ENCODE peak calls at places on chromosome 16, in six cellular contexts. One of them, this sample, is unnamed. For H3K9me3 and H3K4me1, the result is how much of the 10 kb centered on the place peaks cover.

GRCh38 chr16:212999-213398 is 16.2 kb downstream of the LUC7L start:
- DNase-seq in lower lobe of right lung: peak
- DNase-seq in cardiac muscle cell: no peak
- DNase-seq in sigmoid colon: no peak
- DNase-seq in heart right ventricle: no peak
- DNase-seq in tibial nerve: no peak
- DNase-seq in this sample: no peak

GRCh38 chr16:76518791-76519190 is 241.6 kb downstream of the CNTNAP4 start:
- DNase-seq in lower lobe of right lung: no peak
- DNase-seq in cardiac muscle cell: peak
- DNase-seq in sigmoid colon: no peak
- DNase-seq in heart right ventricle: no peak
- DNase-seq in tibial nerve: no peak
- DNase-seq in this sample: no peak

GRCh38 chr16:47470810-47471209 is 9.7 kb downstream of the PHKB start:
- DNase-seq in lower lobe of right lung: no peak
- DNase-seq in cardiac muscle cell: peak
- DNase-seq in sigmoid colon: no peak
- DNase-seq in heart right ventricle: no peak
- DNase-seq in tibial nerve: no peak
- DNase-seq in this sample: no peak

GRCh38 chr16:66560107-66560506 is 6.1 kb upstream of the CMTM1 start:
- DNase-seq in lower lobe of right lung: no peak
- DNase-seq in cardiac muscle cell: no peak
- DNase-seq in sigmoid colon: no peak
- DNase-seq in heart right ventricle: no peak
- DNase-seq in tibial nerve: no peak
- DNase-seq in this sample: no peak

GRCh38 chr16:30166202-30166902 is 17.1 kb upstream of the CORO1A start:
- DNase-seq in lower lobe of right lung: no peak
- DNase-seq in cardiac muscle cell: no peak
- DNase-seq in sigmoid colon: no peak
- DNase-seq in heart right ventricle: no peak
- DNase-seq in tibial nerve: no peak
- DNase-seq in this sample: no peak

GRCh38 chr16:27721548-27722265 is 171.8 kb downstream of the KATNIP start:
- DNase-seq in lower lobe of right lung: no peak
- DNase-seq in cardiac muscle cell: no peak
- DNase-seq in sigmoid colon: peak
- DNase-seq in heart right ventricle: peak
- DNase-seq in tibial nerve: peak
- DNase-seq in this sample: peak

GRCh38 chr16:24700549-24701392 is 28.7 kb upstream of the TNRC6A start:
- DNase-seq in lower lobe of right lung: peak
- DNase-seq in cardiac muscle cell: no peak
- DNase-seq in sigmoid colon: peak
- DNase-seq in heart right ventricle: peak
- DNase-seq in tibial nerve: peak
- DNase-seq in this sample: peak

GRCh38 chr16:76396977-76397376 is 119.8 kb downstream of the CNTNAP4 start:
- DNase-seq in lower lobe of right lung: no peak
- DNase-seq in cardiac muscle cell: no peak
- DNase-seq in sigmoid colon: no peak
- DNase-seq in heart right ventricle: no peak
- DNase-seq in tibial nerve: no peak
- DNase-seq in this sample: no peak

GRCh38 chr16:67179421-67180080 is 4.2 kb downstream of the MATCAP1 start:
- DNase-seq in lower lobe of right lung: no peak
- DNase-seq in cardiac muscle cell: no peak
- DNase-seq in sigmoid colon: no peak
- DNase-seq in heart right ventricle: no peak
- DNase-seq in tibial nerve: no peak
- DNase-seq in this sample: no peak

GRCh38 chr16:47956881-47957280 is 198.9 kb downstream of the ABCC12 start:
- DNase-seq in lower lobe of right lung: no peak
- DNase-seq in cardiac muscle cell: no peak
- DNase-seq in sigmoid colon: no peak
- DNase-seq in heart right ventricle: no peak
- DNase-seq in tibial nerve: no peak
- DNase-seq in this sample: no peak

GRCh38 chr16:75921281-75921680 is 195.0 kb upstream of the CPHXL start:
- DNase-seq in lower lobe of right lung: no peak
- DNase-seq in cardiac muscle cell: no peak
- DNase-seq in sigmoid colon: no peak
- DNase-seq in heart right ventricle: no peak
- DNase-seq in tibial nerve: no peak
- DNase-seq in this sample: no peak

GRCh38 chr16:30984669-30985400 is at the start of gene HSD3B7:
- DNase-seq in lower lobe of right lung: peak
- DNase-seq in cardiac muscle cell: peak
- DNase-seq in sigmoid colon: peak
- DNase-seq in heart right ventricle: peak
- DNase-seq in tibial nerve: peak
- DNase-seq in this sample: peak

GRCh38 chr16:57998992-57999365 is 1.5 kb downstream of the ZNF319 start:
- DNase-seq in lower lobe of right lung: peak
- DNase-seq in cardiac muscle cell: no peak
- DNase-seq in sigmoid colon: no peak
- DNase-seq in heart right ventricle: no peak
- DNase-seq in tibial nerve: no peak
- DNase-seq in this sample: peak

GRCh38 chr16:25135239-25135878 is 23.8 kb downstream of the LCMT1 start:
- DNase-seq in lower lobe of right lung: no peak
- DNase-seq in cardiac muscle cell: no peak
- DNase-seq in sigmoid colon: no peak
- DNase-seq in heart right ventricle: no peak
- DNase-seq in tibial nerve: no peak
- DNase-seq in this sample: no peak

GRCh38 chr16:86575754-86576557 is 2.4 kb upstream of the FOXL1 start:
- DNase-seq in lower lobe of right lung: no peak
- DNase-seq in cardiac muscle cell: peak
- DNase-seq in sigmoid colon: no peak
- DNase-seq in heart right ventricle: peak
- DNase-seq in tibial nerve: peak
- DNase-seq in this sample: peak

DNA sequence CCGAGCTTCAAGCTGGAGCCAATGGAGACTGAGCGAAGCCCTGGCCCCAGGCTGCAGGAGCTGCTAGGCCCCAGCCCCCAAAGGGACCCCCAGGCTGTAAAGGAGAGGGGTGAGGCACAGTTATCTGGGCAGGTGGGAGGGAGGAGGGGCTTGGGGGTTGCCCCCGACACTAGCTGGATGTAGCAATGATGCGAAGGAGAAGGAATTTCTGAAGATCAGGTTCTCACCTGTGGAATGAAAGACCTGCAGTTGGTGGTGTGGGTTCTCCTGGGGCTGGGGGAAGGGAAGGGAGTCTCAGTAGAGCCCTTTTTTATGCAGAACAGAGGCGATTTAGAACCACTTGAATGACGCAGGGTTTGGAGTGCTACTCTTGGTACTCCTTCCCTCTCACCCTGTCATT is 1.8 kb downstream of the ZNF263 start:
- DNase-seq in lower lobe of right lung: no peak
- DNase-seq in cardiac muscle cell: no peak
- DNase-seq in sigmoid colon: no peak
- DNase-seq in heart right ventricle: no peak
- DNase-seq in tibial nerve: no peak
- DNase-seq in this sample: no peak
- H3K9me3 ChIP-seq in lower lobe of right lung: under half
- H3K9me3 ChIP-seq in cardiac muscle cell: under half
- H3K9me3 ChIP-seq in sigmoid colon: under half
- H3K9me3 ChIP-seq in heart right ventricle: half or more
- H3K9me3 ChIP-seq in tibial nerve: under half
- H3K9me3 ChIP-seq in this sample: under half

DNA sequence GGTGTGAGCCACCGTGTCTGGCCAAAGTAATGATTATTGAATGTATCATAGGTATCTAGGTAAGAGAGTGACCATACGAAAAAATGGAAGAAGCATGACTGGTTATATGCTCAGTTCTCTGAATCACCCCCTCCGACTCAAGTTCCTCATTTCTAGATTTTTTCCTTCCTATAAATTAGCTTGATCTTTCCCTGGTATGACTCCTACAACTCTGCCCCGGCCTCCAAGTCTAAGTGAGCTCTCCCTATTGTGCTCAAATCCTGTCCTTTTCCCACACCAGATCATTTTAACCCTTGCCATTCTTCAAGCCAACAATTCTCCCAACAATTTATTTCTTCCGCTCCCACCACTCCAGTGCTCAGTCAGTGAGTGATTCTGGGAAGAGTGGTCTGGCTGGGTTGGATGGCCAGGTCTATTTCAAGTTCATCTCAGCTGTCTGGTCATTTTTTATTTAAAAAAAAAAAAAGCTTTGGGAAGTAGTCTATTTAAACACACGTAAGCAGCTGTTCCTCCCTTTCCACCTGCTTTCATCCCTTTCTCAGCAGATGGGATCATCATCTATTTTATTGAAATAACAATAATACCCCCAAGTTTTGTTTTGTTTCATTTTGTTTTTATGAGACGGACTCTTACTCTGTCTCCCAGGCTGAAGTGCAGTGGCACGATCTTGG is 120.2 kb upstream of the HS3ST2 start:
- DNase-seq in lower lobe of right lung: no peak
- DNase-seq in cardiac muscle cell: no peak
- DNase-seq in sigmoid colon: no peak
- DNase-seq in heart right ventricle: no peak
- DNase-seq in tibial nerve: no peak
- DNase-seq in this sample: no peak
- H3K4me1 ChIP-seq in lower lobe of right lung: under half
- H3K4me1 ChIP-seq in cardiac muscle cell: under half
- H3K4me1 ChIP-seq in sigmoid colon: under half
- H3K4me1 ChIP-seq in heart right ventricle: under half
- H3K4me1 ChIP-seq in tibial nerve: under half
- H3K4me1 ChIP-seq in this sample: under half

DNA sequence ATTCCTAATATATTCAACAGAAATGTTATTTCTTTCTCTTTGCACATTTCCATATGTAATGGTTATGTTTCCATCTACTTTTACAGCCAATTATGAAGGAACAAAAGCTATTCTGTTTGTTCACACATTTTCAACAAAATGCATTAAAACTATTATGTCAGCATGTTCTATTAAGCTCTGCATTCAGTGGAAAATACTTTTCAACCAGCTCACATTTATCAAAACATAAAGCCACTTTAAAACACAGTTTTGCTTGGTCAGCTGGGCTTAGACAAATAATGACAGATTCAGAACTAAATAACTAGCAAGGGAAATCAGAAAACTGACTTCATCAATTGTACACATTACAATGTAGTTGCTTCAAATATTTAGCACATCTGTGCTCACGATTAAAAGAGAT is 6.9 kb downstream of the SALL1 start:
- DNase-seq in lower lobe of right lung: no peak
- DNase-seq in cardiac muscle cell: no peak
- DNase-seq in sigmoid colon: no peak
- DNase-seq in heart right ventricle: no peak
- DNase-seq in tibial nerve: no peak
- DNase-seq in this sample: no peak
- H3K4me3 ChIP-seq in lower lobe of right lung: no peak
- H3K4me3 ChIP-seq in cardiac muscle cell: no peak
- H3K4me3 ChIP-seq in sigmoid colon: no peak
- H3K4me3 ChIP-seq in heart right ventricle: no peak
- H3K4me3 ChIP-seq in tibial nerve: no peak
- H3K4me3 ChIP-seq in this sample: no peak

DNA sequence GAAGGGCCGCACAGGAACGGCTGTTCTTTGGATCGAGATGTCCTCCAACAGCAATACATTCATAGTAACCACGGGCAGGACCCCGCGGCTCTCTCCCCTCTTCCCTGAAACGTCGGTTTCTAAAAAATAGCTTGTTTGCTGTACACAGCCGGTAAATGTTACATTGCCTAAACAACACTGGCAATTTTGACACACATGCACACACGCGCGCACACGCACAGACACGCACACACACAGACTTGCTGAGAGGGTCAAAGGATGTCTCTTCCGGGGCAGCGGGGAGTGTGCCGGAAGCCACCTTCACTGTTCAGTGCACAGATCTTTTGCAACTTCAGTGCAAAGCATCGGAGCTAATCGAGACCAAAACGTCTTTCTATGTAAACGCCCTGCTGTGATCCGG is 35.8 kb downstream of the ZDHHC7 start:
- DNase-seq in lower lobe of right lung: no peak
- DNase-seq in cardiac muscle cell: no peak
- DNase-seq in sigmoid colon: no peak
- DNase-seq in heart right ventricle: no peak
- DNase-seq in tibial nerve: no peak
- DNase-seq in this sample: no peak
- H3K9me3 ChIP-seq in lower lobe of right lung: under half
- H3K9me3 ChIP-seq in cardiac muscle cell: under half
- H3K9me3 ChIP-seq in sigmoid colon: under half
- H3K9me3 ChIP-seq in heart right ventricle: under half
- H3K9me3 ChIP-seq in tibial nerve: under half
- H3K9me3 ChIP-seq in this sample: under half

GRCh38 chr16:88748364-88748763 is 36.7 kb downstream of the PIEZO1 start:
- DNase-seq in lower lobe of right lung: no peak
- DNase-seq in cardiac muscle cell: no peak
- DNase-seq in sigmoid colon: no peak
- DNase-seq in heart right ventricle: no peak
- DNase-seq in tibial nerve: no peak
- DNase-seq in this sample: no peak
- H3K4me1 ChIP-seq in lower lobe of right lung: under half
- H3K4me1 ChIP-seq in cardiac muscle cell: under half
- H3K4me1 ChIP-seq in sigmoid colon: half or more
- H3K4me1 ChIP-seq in heart right ventricle: under half
- H3K4me1 ChIP-seq in tibial nerve: under half
- H3K4me1 ChIP-seq in this sample: under half

This sample was measured in aorta.